ENCODE peak calls at places on chromosomes 4 and X, in six cellular contexts. O, S, F, M, N and W are unnamed samples.

GRCh38 chr4:15396157-15396800 is 31.6 kb upstream of the C1QTNF7 start:
- DNase-seq in F (peak; percentile 40), S (peak; percentile 29), O (peak; percentile 69), N (no peak), M (peak; percentile 22), W (peak; percentile 61)

GRCh38 chr4:165844151-165844550 is 28.9 kb upstream of the TLL1 start:
- DNase-seq in O (no peak), N (no peak), F (no peak), S (no peak), M (no peak), W (no peak)

GRCh38 chrX:138057883-138058282 is 492.0 kb downstream of the ZIC3 start:
- DNase-seq in O (no peak), N (no peak), M (no peak), S (no peak), F (no peak), W (no peak)

GRCh38 chrX:42992199-42992943 is 214.4 kb upstream of the PPP1R2C start:
- DNase-seq in M (no peak), N (no peak), S (peak; percentile 33), O (no peak), F (no peak), W (no peak)

GRCh38 chr4:103361926-103362325 is 163.8 kb upstream of the CENPE start:
- DNase-seq in M (no peak), S (no peak), F (no peak), O (no peak), N (no peak), W (no peak)

GRCh38 chr4:69600013-69600412 is 39.4 kb downstream of the UGT2A2 start:
- DNase-seq in N (no peak), F (no peak), S (no peak), M (no peak), O (no peak), W (no peak)

GRCh38 chr4:37742149-37742548 is 56.0 kb upstream of the RELL1 start:
- DNase-seq in N (no peak), F (no peak), M (peak; percentile 3), S (peak; percentile 26), O (no peak), W (no peak)

GRCh38 chr4:38925492-38926418 is 58.1 kb downstream of the FAM114A1 start:
- DNase-seq in S (no peak), F (no peak), N (no peak), O (no peak), M (no peak), W (no peak)

GRCh38 chrX:150968862-150969720 is 14.0 kb upstream of the HMGB3 start:
- DNase-seq in M (no peak), N (no peak), S (no peak), F (no peak), O (no peak), W (no peak)

GRCh38 chr4:43781125-43781524 is 667.5 kb downstream of the KCTD8 start:
- DNase-seq in M (no peak), N (no peak), F (no peak), O (no peak), S (no peak), W (no peak)

GRCh38 chr4:62394751-62395150 is 1194.6 kb downstream of the ADGRL3 start:
- DNase-seq in S (no peak), F (no peak), M (no peak), O (no peak), N (no peak), W (no peak)

DNA sequence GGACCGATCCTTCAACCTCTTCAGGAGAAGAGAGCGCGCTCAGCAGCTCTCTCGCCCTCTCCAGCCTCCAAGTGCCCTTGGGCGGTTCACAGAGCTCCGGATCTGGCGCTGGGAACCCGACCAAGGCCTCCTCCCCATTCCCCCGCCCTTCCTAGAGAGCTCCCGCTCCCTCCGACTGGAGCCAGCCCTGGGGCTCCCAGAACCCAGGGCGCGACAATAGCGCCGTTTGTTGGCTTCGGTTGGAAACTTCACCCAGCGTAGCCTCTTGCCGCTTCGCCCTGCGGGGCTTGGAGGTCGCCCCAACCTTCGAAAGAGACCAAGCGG is 3.1 kb upstream of the SOX3 start:
- DNase-seq in F (peak; percentile 11), O (no peak), S (no peak), N (no peak), M (no peak), W (no peak)
- TF ChIP-seq CTCF in F (no peak), O (no peak), S (no peak), N (no peak), M (no peak), W (no peak)

DNA sequence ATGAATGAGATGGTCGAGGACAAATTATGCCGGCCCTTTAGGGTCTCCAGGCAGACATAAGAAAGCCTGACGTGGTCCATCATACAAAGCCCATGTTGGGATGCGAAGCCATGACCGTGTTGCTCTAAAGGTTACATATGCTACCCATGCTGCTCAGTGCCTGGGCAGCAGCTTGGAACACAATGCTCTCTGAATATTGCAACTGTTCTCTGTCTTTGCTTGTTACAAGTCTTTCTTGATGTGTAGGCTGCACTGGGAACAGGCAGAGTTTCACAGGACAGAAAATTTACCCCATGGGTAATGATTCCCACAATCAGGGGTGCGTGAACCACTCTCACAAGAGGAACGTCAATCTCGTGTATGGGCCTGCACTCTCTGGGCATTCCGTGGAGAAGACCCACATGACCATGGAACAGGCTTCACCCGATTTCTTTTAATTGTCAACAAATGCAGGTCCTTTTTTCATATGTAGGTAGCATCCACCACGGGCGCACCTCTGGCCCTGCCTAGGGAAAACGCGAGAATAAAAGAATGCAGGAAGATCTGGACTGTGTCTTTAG is 66.3 kb downstream of the NBDY start:
- DNase-seq in M (no peak), N (no peak), O (no peak), S (no peak), F (no peak), W (no peak)
- TF ChIP-seq CTCF in M (no peak), N (no peak), O (no peak), S (no peak), F (no peak), W (no peak)

GRCh38 chr4:5052424-5052702 is 1.1 kb downstream of the STK32B start:
- DNase-seq in F (no peak), O (no peak), M (no peak), S (no peak), N (no peak), W (no peak)

GRCh38 chr4:5051692-5052423 is 578 bp downstream of the STK32B start:
- DNase-seq in N (peak; percentile 69), M (peak; percentile 33), O (no peak), F (peak; percentile 30), S (peak; percentile 23), W (no peak)

GRCh38 chr4:5052726-5053425 is 1.6 kb downstream of the STK32B start:
- DNase-seq in M (no peak), F (no peak), S (peak; percentile 6), O (no peak), N (no peak), W (no peak)

GRCh38 chr4:5050520-5050955 is 742 bp upstream of the STK32B start:
- DNase-seq in S (peak; percentile 63), N (peak; percentile 86), M (peak; percentile 86), F (peak; percentile 69), O (peak; percentile 56), W (peak; percentile 79)

DNA sequence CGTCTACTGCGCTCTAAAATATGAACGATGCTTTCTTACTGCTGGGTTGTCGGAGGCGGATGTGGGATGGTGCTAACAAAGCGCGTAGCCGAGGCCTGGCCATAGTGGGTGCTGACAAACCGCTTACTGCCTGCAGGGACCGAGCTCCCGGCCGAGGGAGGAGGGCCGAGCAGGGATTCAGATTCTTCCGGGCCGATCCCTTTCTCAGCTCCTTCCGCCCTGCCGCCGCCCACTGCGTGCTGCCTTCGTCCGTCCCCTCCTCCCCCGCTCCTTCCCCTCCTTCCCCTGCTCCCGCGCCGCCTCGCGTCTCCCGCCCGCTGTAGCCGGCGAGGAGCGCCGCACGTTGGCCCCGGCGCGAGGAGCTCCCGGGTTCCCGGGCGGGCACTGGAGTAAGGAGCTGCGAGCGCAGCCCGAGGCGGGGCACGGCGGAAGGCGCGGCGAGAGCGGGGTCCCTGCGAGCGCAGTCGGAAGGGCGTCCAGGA is at the start of gene STK32B:
- DNase-seq in S (peak; percentile 80), F (peak; percentile 45), N (peak; percentile 80), O (peak; percentile 20), M (peak; percentile 64), W (peak; percentile 46)
- TF ChIP-seq CTCF in S (no peak), F (no peak), N (no peak), O (no peak), M (no peak), W (no peak)

GRCh38 chr4:152935138-152935537 is 985 bp upstream of the FHDC1 start:
- DNase-seq in O (peak; percentile 23), N (no peak), F (peak; percentile 51), S (no peak), M (peak; percentile 18), W (peak; percentile 61)
- TF ChIP-seq CTCF in O (no peak), N (no peak), F (no peak), S (no peak), M (peak; percentile 18), W (no peak)

GRCh38 chr4:10091531-10092181 is 24.9 kb downstream of the WDR1 start:
- DNase-seq in F (no peak), O (no peak), N (peak; percentile 59), M (no peak), S (no peak), W (no peak)

GRCh38 chr4:10087152-10087791 is 29.3 kb downstream of the WDR1 start:
- DNase-seq in S (no peak), N (peak; percentile 56), F (no peak), M (no peak), O (no peak), W (no peak)

GRCh38 chr4:10088135-10089010 is 28.2 kb downstream of the WDR1 start:
- DNase-seq in S (peak; percentile 93), N (peak; percentile 42), M (no peak), F (no peak), O (no peak), W (no peak)

GRCh38 chr4:10090467-10091250 is 25.9 kb downstream of the WDR1 start:
- DNase-seq in M (no peak), N (peak; percentile 54), F (no peak), S (no peak), O (no peak), W (no peak)

GRCh38 chr4:10089346-10089745 is 27.3 kb downstream of the WDR1 start:
- DNase-seq in F (no peak), S (no peak), N (peak; percentile 9), M (no peak), O (no peak), W (no peak)
- TF ChIP-seq CTCF in F (no peak), S (peak; percentile 69), N (peak; percentile 26), M (no peak), O (no peak), W (peak; percentile 3)

DNA sequence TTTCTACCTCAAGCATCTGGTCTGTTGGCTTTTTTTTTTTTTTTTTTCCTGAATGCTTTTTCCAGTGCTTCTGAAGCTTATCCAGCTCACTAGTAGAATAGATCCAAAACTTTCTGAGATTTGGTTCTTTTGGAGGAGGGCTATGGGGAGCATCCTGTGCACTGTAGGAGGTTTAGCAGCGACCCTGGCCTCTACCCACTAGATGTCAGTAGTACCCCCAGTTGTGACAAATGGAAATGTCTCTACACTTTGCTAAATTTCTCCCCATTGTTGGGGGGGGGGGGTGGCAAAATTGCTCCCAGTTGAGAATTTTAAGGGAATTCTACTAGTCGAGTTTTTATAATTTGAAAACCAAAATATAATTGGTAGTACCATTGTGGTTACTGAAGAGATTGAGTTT is 23.0 kb upstream of the PPA2 start:
- DNase-seq in S (no peak), M (no peak), F (no peak), O (no peak), N (no peak), W (no peak)
- TF ChIP-seq CTCF in S (peak; percentile 23), M (no peak), F (no peak), O (peak; percentile 16), N (no peak), W (no peak)

GRCh38 chrX:64205735-64206491 is 405 bp upstream of the AMER1 start:
- DNase-seq in N (peak; percentile 93), M (peak; percentile 83), F (peak; percentile 89), O (peak; percentile 94), S (peak; percentile 88), W (peak; percentile 92)
- TF ChIP-seq CTCF in N (peak; percentile 15), M (no peak), F (no peak), O (peak; percentile 4), S (peak; percentile 21), W (no peak)